ENCODE peak calls at places on chromosome 5, in eight cellular contexts. G, H, B, W, C, V, F and Z are unnamed samples.

GRCh38 chr5:78060421-78060820 is 234.1 kb downstream of the AP3B1 start:
- DNase-seq in G (no peak), H (no peak), B (no peak), W (no peak), C (no peak), V (no peak), F (no peak), Z (no peak)

GRCh38 chr5:37844004-37844403 is 4.2 kb upstream of the GDNF start:
- DNase-seq in G (no peak), H (no peak), B (no peak), W (no peak), C (no peak), V (no peak), F (no peak), Z (no peak)

GRCh38 chr5:61311836-61312808 is 19.9 kb upstream of the ZSWIM6 start:
- DNase-seq in G (no peak), H (no peak), B (peak; percentile 95), W (no peak), C (no peak), V (no peak), F (no peak), Z (no peak)

GRCh38 chr5:143714629-143715028 is 97.3 kb upstream of the HMHB1 start:
- DNase-seq in G (no peak), H (no peak), B (no peak), W (no peak), C (no peak), V (no peak), F (no peak), Z (no peak)

GRCh38 chr5:127958421-127959011 is 125.0 kb upstream of the SLC12A2 start:
- DNase-seq in G (no peak), H (peak; percentile 71), B (no peak), W (no peak), C (no peak), V (no peak), F (no peak), Z (no peak)

GRCh38 chr5:127988149-127988755 is 95.3 kb upstream of the SLC12A2 start:
- DNase-seq in G (no peak), H (peak; percentile 60), B (peak; percentile 92), W (no peak), C (no peak), V (no peak), F (no peak), Z (no peak)

GRCh38 chr5:35183243-35183955 is 46.9 kb downstream of the PRLR start:
- DNase-seq in G (peak; percentile 34), H (peak; percentile 61), B (peak; percentile 40), W (peak; percentile 63), C (peak; percentile 34), V (peak; percentile 61), F (no peak), Z (no peak)

GRCh38 chr5:175464414-175465233 is 13.7 kb upstream of the SFXN1 start:
- DNase-seq in G (peak; percentile 65), H (peak; percentile 89), B (peak; percentile 68), W (peak; percentile 87), C (no peak), V (peak; percentile 63), F (peak; percentile 71), Z (no peak)

GRCh38 chr5:133121080-133121479 is 69.3 kb downstream of the HSPA4 start:
- DNase-seq in G (no peak), H (no peak), B (no peak), W (no peak), C (no peak), V (no peak), F (no peak), Z (no peak)

GRCh38 chr5:136036991-136037705 is 8.4 kb downstream of the TGFBI start:
- DNase-seq in G (no peak), H (peak; percentile 94), B (peak; percentile 92), W (no peak), C (no peak), V (no peak), F (no peak), Z (no peak)

GRCh38 chr5:137825165-137825564 is 42.5 kb upstream of the MYOT start:
- DNase-seq in G (no peak), H (no peak), B (peak; percentile 37), W (no peak), C (no peak), V (no peak), F (no peak), Z (no peak)